ENCODE peak calls at places on chromosome 14, in four cellular contexts. U is AG09309, K is RWPE1, D is T-cell. T is an unnamed sample.

GRCh38 chr14:53924754-53925153 is 31.9 kb downstream of the BMP4 start:
- DNase-seq in U (peak; percentile 89), K (peak; percentile 72), D (no peak), T (no peak)

GRCh38 chr14:79855789-79856188 is 355.5 kb downstream of the DIO2 start:
- DNase-seq in U (no peak), K (no peak), D (no peak), T (no peak)

GRCh38 chr14:102985665-102986064 is 63.2 kb downstream of the AMN start:
- DNase-seq in U (no peak), K (no peak), D (no peak), T (no peak)

GRCh38 chr14:87133073-87133815 is 859.7 kb downstream of the GALC start:
- DNase-seq in U (no peak), K (peak; percentile 88), D (no peak), T (no peak)

GRCh38 chr14:66425402-66425801 is 60.8 kb upstream of the CCDC196 start:
- DNase-seq in U (no peak), K (peak; percentile 3), D (no peak), T (peak; percentile 64)

GRCh38 chr14:60845523-60845922 is 111.0 kb downstream of the MNAT1 start:
- DNase-seq in U (no peak), K (no peak), D (no peak), T (no peak)

GRCh38 chr14:37903561-37904191 is 304.0 kb upstream of the SSTR1 start:
- DNase-seq in U (peak; percentile 16), K (peak; percentile 33), D (no peak), T (no peak)

GRCh38 chr14:64423987-64424386 is 35.8 kb downstream of the MTHFD1 start:
- DNase-seq in U (no peak), K (no peak), D (no peak), T (no peak)

GRCh38 chr14:88882236-88882635 is 57.8 kb downstream of the TTC8 start:
- DNase-seq in U (no peak), K (no peak), D (no peak), T (no peak)